ENCODE peak calls at places on chromosomes 3 and 15, in four cellular contexts. S, A, T and K are unnamed samples.

GRCh38 chr3:52339612-52340011 is 23.5 kb downstream of the DNAH1 start:
- DNase-seq in S (peak), A (peak), T (peak), K (peak)

GRCh38 chr3:72580910-72581309 is 267.3 kb downstream of the SHQ1 start:
- DNase-seq in S (no peak), A (no peak), T (no peak), K (no peak)

GRCh38 chr15:42549052-42549491 is 434 bp downstream of the HAUS2 start:
- DNase-seq in S (peak), A (no peak), T (no peak), K (no peak)

GRCh38 chr3:148950806-148951205 is 40.5 kb upstream of the GYG1 start:
- DNase-seq in S (no peak), A (no peak), T (peak), K (no peak)

GRCh38 chr3:47333907-47334306 is 46.9 kb upstream of the PTPN23 start:
- DNase-seq in S (no peak), A (no peak), T (no peak), K (no peak)

GRCh38 chr15:64634576-64635485 is 140.6 kb downstream of the RBPMS2 start:
- DNase-seq in S (no peak), A (no peak), T (peak), K (peak)

GRCh38 chr3:53227993-53228885 is 27.6 kb downstream of the TKT start:
- DNase-seq in S (no peak), A (no peak), T (no peak), K (no peak)

GRCh38 chr15:59260090-59260489 is 53.4 kb downstream of the LDHAL6B start:
- DNase-seq in S (no peak), A (no peak), T (no peak), K (no peak)

GRCh38 chr3:78255403-78255802 is 1215.5 kb downstream of the ROBO2 start:
- DNase-seq in S (no peak), A (no peak), T (peak), K (no peak)

GRCh38 chr3:58646503-58646902 is 20.1 kb downstream of the FAM3D start:
- DNase-seq in S (no peak), A (no peak), T (no peak), K (no peak)

GRCh38 chr3:50044976-50045375 is 43.7 kb upstream of the RBM5 start:
- DNase-seq in S (no peak), A (no peak), T (no peak), K (no peak)

GRCh38 chr3:126540342-126540849 is 16.4 kb downstream of the CHST13 start:
- DNase-seq in S (peak), A (no peak), T (peak), K (no peak)

GRCh38 chr3:30714104-30714503 is 107.7 kb downstream of the TGFBR2 start:
- DNase-seq in S (no peak), A (no peak), T (no peak), K (no peak)

GRCh38 chr3:155225417-155225816 is 68.1 kb downstream of the STRIT1 start:
- DNase-seq in S (no peak), A (no peak), T (no peak), K (no peak)

GRCh38 chr15:89112341-89112971 is 24.2 kb downstream of the ABHD2 start:
- DNase-seq in S (no peak), A (no peak), T (peak), K (no peak)

GRCh38 chr3:174548841-174549623 is 310.1 kb upstream of the NAALADL2 start:
- DNase-seq in S (no peak), A (no peak), T (no peak), K (no peak)

GRCh38 chr3:112120485-112120836 is 12.6 kb downstream of the GCSAM start:
- DNase-seq in S (no peak), A (no peak), T (no peak), K (no peak)

GRCh38 chr15:48625126-48625525 is 20.4 kb downstream of the FBN1 start:
- DNase-seq in S (no peak), A (no peak), T (peak), K (no peak)

GRCh38 chr15:66842710-66843441 is 140.8 kb downstream of the SMAD6 start:
- DNase-seq in S (peak), A (no peak), T (peak), K (no peak)

GRCh38 chr3:186002884-186003472 is 65.2 kb upstream of the TRA2B start:
- DNase-seq in S (no peak), A (no peak), T (no peak), K (no peak)

GRCh38 chr15:91909574-91909973 is 56.1 kb downstream of the SLCO3A1 start:
- DNase-seq in S (no peak), A (peak), T (no peak), K (no peak)

GRCh38 chr15:62087671-62088360 is 21.0 kb downstream of the C2CD4A start:
- DNase-seq in S (no peak), A (no peak), T (peak), K (no peak)

GRCh38 chr15:72491768-72492167 is 17.6 kb downstream of the ARIH1 start:
- DNase-seq in S (peak), A (no peak), T (peak), K (no peak)

GRCh38 chr3:110487840-110488239 is 583.8 kb upstream of the NECTIN3 start:
- DNase-seq in S (no peak), A (no peak), T (no peak), K (no peak)

GRCh38 chr3:52522651-52523251 is 10.9 kb downstream of the NT5DC2 start:
- DNase-seq in S (no peak), A (no peak), T (no peak), K (no peak)

GRCh38 chr15:51829360-51830278 is at the start of gene TMOD3:
- DNase-seq in S (peak), A (peak), T (peak), K (peak)

GRCh38 chr3:33287672-33288282 is 10.5 kb downstream of the FBXL2 start:
- DNase-seq in S (no peak), A (no peak), T (no peak), K (no peak)

GRCh38 chr3:193554790-193555189 is at the start of gene ATP13A4:
- DNase-seq in S (no peak), A (no peak), T (no peak), K (peak)